ENCODE peak calls at places on chromosomes 5 and 9, in four cellular contexts. L is AG20443, P is hypothalamus, U is colonic mucosa. F is an unnamed sample.

GRCh38 chr9:125646222-125647100 is 60.5 kb downstream of the MAPKAP1 start:
- DNase-seq in L (no peak), P (no peak), U (no peak), F (no peak)

GRCh38 chr9:19154135-19154612 is 26.9 kb upstream of the PLIN2 start:
- DNase-seq in L (peak; percentile 53), P (no peak), U (no peak), F (peak; percentile 58)

GRCh38 chr9:37028425-37029031 is 5.5 kb downstream of the PAX5 start:
- DNase-seq in L (no peak), P (no peak), U (no peak), F (no peak)

GRCh38 chr5:151740958-151741373 is 17.5 kb downstream of the ATOX1 start:
- DNase-seq in L (peak; percentile 43), P (no peak), U (no peak), F (no peak)

GRCh38 chr9:15239816-15240215 is 67.2 kb downstream of the TTC39B start:
- DNase-seq in L (peak; percentile 58), P (no peak), U (no peak), F (no peak)

GRCh38 chr9:95666785-95667155 is 150.0 kb upstream of the PTCH1 start:
- DNase-seq in L (no peak), P (no peak), U (no peak), F (no peak)

GRCh38 chr9:108569624-108570023 is 286.2 kb downstream of the ACTL7B start:
- DNase-seq in L (peak; percentile 77), P (no peak), U (no peak), F (peak; percentile 82)

GRCh38 chr5:76811214-76811613 is 7.6 kb upstream of the F2RL1 start:
- DNase-seq in L (peak; percentile 26), P (no peak), U (no peak), F (peak; percentile 28)

GRCh38 chr9:34343605-34344004 is 14.2 kb downstream of the NUDT2 start:
- DNase-seq in L (no peak), P (no peak), U (no peak), F (no peak)

GRCh38 chr5:111301264-111301663 is 77.1 kb downstream of the CAMK4 start:
- DNase-seq in L (no peak), P (no peak), U (no peak), F (no peak)

GRCh38 chr9:108290839-108291585 is 564.8 kb downstream of the ACTL7B start:
- DNase-seq in L (peak; percentile 59), P (no peak), U (no peak), F (no peak)

GRCh38 chr9:100595391-100596199 is 17.7 kb downstream of the CAVIN4 start:
- DNase-seq in L (peak; percentile 57), P (no peak), U (peak; percentile 45), F (no peak)

GRCh38 chr9:133339641-133340040 is 3.7 kb upstream of the SURF6 start:
- DNase-seq in L (no peak), P (no peak), U (no peak), F (no peak)

GRCh38 chr5:78560456-78560855 is 88.1 kb downstream of the LHFPL2 start:
- DNase-seq in L (no peak), P (no peak), U (no peak), F (no peak)

GRCh38 chr5:135085133-135085935 is 51.3 kb upstream of the PITX1 start:
- DNase-seq in L (peak; percentile 52), P (no peak), U (no peak), F (peak; percentile 94)

GRCh38 chr9:13141629-13142028 is 137.9 kb downstream of the MPDZ start:
- DNase-seq in L (no peak), P (no peak), U (no peak), F (no peak)